ENCODE peak calls at places on chromosomes 11 and 22, in eight cellular contexts. P is PC-9, Q is lower lobe of right lung, Z is H9, Y is gastrocnemius medialis, B is cardiac muscle cell, I is A549, F is Peyer's patch. L is an unnamed sample.

GRCh38 chr11:1217151-1217550 is 5.7 kb upstream of the MUC5B start:
- DNase-seq in P (no peak), Q (peak; percentile 11), Z (peak; percentile 14), Y (no peak), B (no peak), I (no peak), F (no peak), L (peak; percentile 20)

GRCh38 chr22:20211997-20212753 is 55.9 kb downstream of the RTN4R start:
- DNase-seq in P (no peak), Q (peak; percentile 74), Z (no peak), Y (no peak), B (no peak), I (no peak), F (peak; percentile 64), L (no peak)

GRCh38 chr22:38873469-38874411 is 1.7 kb upstream of the CBX6 start:
- DNase-seq in P (peak; percentile 54), Q (no peak), Z (no peak), Y (no peak), B (no peak), I (no peak), F (no peak), L (no peak)

GRCh38 chr22:48154943-48155240 is 1392.4 kb downstream of the TBC1D22A start:
- DNase-seq in P (no peak), Q (no peak), Z (no peak), Y (no peak), B (no peak), I (no peak), F (no peak), L (no peak)

GRCh38 chr22:30017824-30018223 is 62.4 kb upstream of the HORMAD2 start:
- DNase-seq in P (no peak), Q (no peak), Z (no peak), Y (no peak), B (no peak), I (no peak), F (no peak), L (no peak)

GRCh38 chr22:33921576-33922181 is 1.4 kb upstream of the LARGE1 start:
- DNase-seq in P (peak; percentile 29), Q (peak; percentile 63), Z (peak; percentile 88), Y (peak; percentile 27), B (peak; percentile 89), I (peak; percentile 17), F (peak; percentile 71), L (no peak)

GRCh38 chr11:119907934-119908760 is 179.1 kb upstream of the NECTIN1 start:
- DNase-seq in P (no peak), Q (no peak), Z (no peak), Y (no peak), B (no peak), I (no peak), F (no peak), L (no peak)

GRCh38 chr11:112016088-112016764 is 9.0 kb upstream of the DLAT start:
- DNase-seq in P (no peak), Q (no peak), Z (no peak), Y (no peak), B (peak; percentile 69), I (no peak), F (no peak), L (no peak)

GRCh38 chr22:39094717-39095389 is 2.2 kb upstream of the APOBEC3H start:
- DNase-seq in P (no peak), Q (no peak), Z (no peak), Y (no peak), B (no peak), I (no peak), F (peak; percentile 62), L (no peak)

GRCh38 chr11:103055174-103055890 is 36.6 kb downstream of the DCUN1D5 start:
- DNase-seq in P (no peak), Q (no peak), Z (no peak), Y (no peak), B (peak; percentile 56), I (peak; percentile 23), F (no peak), L (no peak)

GRCh38 chr11:76371170-76371569 is 9.8 kb downstream of the THAP12 start:
- DNase-seq in P (no peak), Q (no peak), Z (no peak), Y (no peak), B (no peak), I (peak; percentile 61), F (no peak), L (no peak)

GRCh38 chr11:114131366-114131963 is 72.0 kb downstream of the ZBTB16 start:
- DNase-seq in P (no peak), Q (no peak), Z (no peak), Y (no peak), B (no peak), I (no peak), F (no peak), L (no peak)

GRCh38 chr22:39913321-39913720 is 12.4 kb downstream of the GRAP2 start:
- DNase-seq in P (no peak), Q (no peak), Z (no peak), Y (no peak), B (no peak), I (no peak), F (no peak), L (no peak)

GRCh38 chr22:44545773-44546172 is 47.7 kb upstream of the RTL6 start:
- DNase-seq in P (no peak), Q (no peak), Z (no peak), Y (no peak), B (no peak), I (no peak), F (no peak), L (peak; percentile 17)

GRCh38 chr11:105720096-105720495 is 110.2 kb downstream of the GRIA4 start:
- DNase-seq in P (no peak), Q (no peak), Z (no peak), Y (no peak), B (no peak), I (no peak), F (no peak), L (no peak)

GRCh38 chr11:75270896-75271415 is 30.4 kb downstream of the TPBGL start:
- DNase-seq in P (no peak), Q (no peak), Z (no peak), Y (no peak), B (no peak), I (peak; percentile 37), F (peak; percentile 42), L (peak; percentile 9)

GRCh38 chr11:130909650-130910049 is 6.6 kb downstream of the SNX19 start:
- DNase-seq in P (no peak), Q (no peak), Z (no peak), Y (no peak), B (no peak), I (no peak), F (no peak), L (no peak)

GRCh38 chr11:75386912-75387311 is 12.4 kb upstream of the RPS3 start:
- DNase-seq in P (peak; percentile 80), Q (no peak), Z (peak; percentile 65), Y (no peak), B (no peak), I (peak; percentile 89), F (no peak), L (no peak)

GRCh38 chr22:45612451-45612901 is 59.2 kb upstream of the ATXN10 start:
- DNase-seq in P (no peak), Q (peak; percentile 49), Z (no peak), Y (peak; percentile 80), B (no peak), I (no peak), F (peak; percentile 55), L (no peak)

GRCh38 chr11:68505596-68505995 is 45.0 kb downstream of the PPP6R3 start:
- DNase-seq in P (no peak), Q (no peak), Z (no peak), Y (no peak), B (peak; percentile 60), I (no peak), F (no peak), L (no peak)

GRCh38 chr11:73907191-73907590 is 30.4 kb downstream of the PAAF1 start:
- DNase-seq in P (peak; percentile 14), Q (peak; percentile 50), Z (no peak), Y (no peak), B (no peak), I (peak; percentile 49), F (peak; percentile 48), L (no peak)

DNA sequence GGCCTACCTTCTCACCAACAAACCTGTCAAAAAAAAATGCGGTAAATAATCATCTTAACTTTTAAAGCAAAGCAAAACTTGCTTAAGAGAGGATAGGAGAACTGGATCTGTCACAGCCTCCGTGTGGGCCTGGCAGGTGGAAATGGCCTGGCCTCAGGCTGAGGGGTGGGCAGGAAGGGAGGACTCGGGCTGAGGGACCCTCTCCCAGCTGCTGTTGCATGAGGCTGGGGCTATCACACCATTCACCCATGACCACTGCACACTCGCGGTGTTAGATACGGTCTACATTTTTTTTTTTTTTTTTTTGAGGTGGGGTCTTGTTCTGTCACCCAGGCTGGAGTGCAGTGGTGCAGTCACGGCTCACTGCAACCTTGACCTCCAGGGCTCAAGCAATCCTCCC is 24.5 kb downstream of the ARHGAP1 start:
- DNase-seq in P (no peak), Q (no peak), Z (no peak), Y (no peak), B (no peak), I (no peak), F (no peak), L (peak; percentile 37)
- H3K4me1 ChIP-seq in P (peaks cover 5% of the 10 kb centered on the region), Q (peaks cover 46% of the 10 kb centered on the region), Z (no peaks in the 10 kb centered on the region), Y (peaks cover 22% of the 10 kb centered on the region), B (peaks cover 14% of the 10 kb centered on the region), I (peaks cover 15% of the 10 kb centered on the region), F (peaks cover 9% of the 10 kb centered on the region), L (peaks cover 10% of the 10 kb centered on the region)

GRCh38 chr22:50609599-50609998 is 9.0 kb downstream of the MAPK8IP2 start:
- DNase-seq in P (no peak), Q (no peak), Z (no peak), Y (no peak), B (no peak), I (no peak), F (no peak), L (no peak)
- TF ChIP-seq CTCF in P (no peak), Q (no peak), Z (no peak), Y (no peak), B (no peak), I (no peak), F (no peak), L (no peak)

GRCh38 chr22:19117111-19117512 is 5.1 kb downstream of the DGCR2 start:
- DNase-seq in P (no peak), Q (no peak), Z (no peak), Y (no peak), B (no peak), I (no peak), F (peak; percentile 65), L (no peak)

GRCh38 chr22:19113429-19113828 is 8.8 kb downstream of the DGCR2 start:
- DNase-seq in P (no peak), Q (no peak), Z (no peak), Y (no peak), B (no peak), I (no peak), F (peak; percentile 11), L (no peak)

GRCh38 chr22:19118601-19118880 is 3.7 kb downstream of the DGCR2 start:
- DNase-seq in P (no peak), Q (no peak), Z (no peak), Y (no peak), B (no peak), I (no peak), F (no peak), L (no peak)

GRCh38 chr22:19114984-19115552 is 7.1 kb downstream of the DGCR2 start:
- DNase-seq in P (no peak), Q (no peak), Z (no peak), Y (no peak), B (no peak), I (no peak), F (peak; percentile 36), L (no peak)

GRCh38 chr22:19115628-19116027 is 6.6 kb downstream of the DGCR2 start:
- DNase-seq in P (no peak), Q (no peak), Z (no peak), Y (no peak), B (peak; percentile 25), I (no peak), F (no peak), L (no peak)
- H3K27ac ChIP-seq in P (no peak overlapping the region), Q (no peak overlapping the region), Z (no peak overlapping the region), Y (peak overlapping the region; percentile 25), B (no peak overlapping the region), I (no peak overlapping the region), F (no peak overlapping the region), L (no peak overlapping the region)

GRCh38 chr11:60378359-60378758 is at the start of gene MS4A7:
- DNase-seq in P (no peak), Q (peak; percentile 70), Z (no peak), Y (peak; percentile 16), B (no peak), I (no peak), F (peak; percentile 83), L (no peak)
- H3K4me1 ChIP-seq in P (no peaks in the 10 kb centered on the region), Q (no peaks in the 10 kb centered on the region), Z (no peaks in the 10 kb centered on the region), Y (no peaks in the 10 kb centered on the region), B (no peaks in the 10 kb centered on the region), I (no peaks in the 10 kb centered on the region), F (no peaks in the 10 kb centered on the region), L (no peaks in the 10 kb centered on the region)